ENCODE peak calls at places on chromosomes 16 and 17, in nine cellular contexts. Y is Calu3; X is activated effector memory CD4-positive, alpha-beta T cell treated with anti-CD3 and anti-CD28 coated beads, Interleukin-2, amount 50 U/mL, for 16 hours; T is foreskin fibroblast; J is HTR-8/SVneo; F is kidney glomerular epithelial cell; C is ELF-1; M is stimulated activated CD4-positive, alpha-beta T cell treated with anti-CD3 and anti-CD28 coated beads, Interleukin-15, amount 100 ng/mL, for 1 hour; L is ureter. A is an unnamed sample.
A peak's percentile ranks its signal among the peaks of the same experiment; 100 is the strongest.

GRCh38 chr17:56976941-56977570 is 875 bp upstream of the SCPEP1 start:
- DNase-seq in J (no peak), L (no peak), Y (no peak), X (no peak), C (no peak), T (no peak), M (no peak), F (no peak), A (no peak)

GRCh38 chr17:55413825-55414489 is 7.7 kb downstream of the MMD start:
- DNase-seq in J (no peak), C (no peak), F (no peak), X (no peak), Y (no peak), L (no peak), T (no peak), M (no peak), A (no peak)

GRCh38 chr16:57007530-57007929 is 18.2 kb downstream of the NLRC5 start:
- DNase-seq in X (peak; percentile 42), J (no peak), Y (no peak), L (no peak), F (no peak), T (no peak), M (no peak), C (no peak), A (no peak)

GRCh38 chr16:31333686-31334649 is 21.0 kb upstream of the ITGAX start:
- DNase-seq in M (no peak), X (peak; percentile 67), L (no peak), J (peak; percentile 61), F (peak; percentile 1), Y (peak; percentile 64), T (peak; percentile 4), C (peak; percentile 54), A (peak; percentile 47)

GRCh38 chr16:82876951-82877350 is 250.2 kb downstream of the CDH13 start:
- DNase-seq in L (no peak), C (no peak), Y (no peak), J (peak; percentile 13), T (no peak), X (no peak), M (no peak), F (no peak), A (no peak)

GRCh38 chr17:56292010-56292409 is 138.7 kb downstream of the ANKFN1 start:
- DNase-seq in J (no peak), M (no peak), L (no peak), X (no peak), Y (no peak), F (peak; percentile 17), T (peak; percentile 73), C (no peak), A (peak; percentile 23)

GRCh38 chr17:65823713-65824112 is 262.3 kb upstream of the AXIN2 start:
- DNase-seq in X (no peak), F (no peak), L (no peak), J (no peak), M (no peak), Y (no peak), T (no peak), C (no peak), A (no peak)

GRCh38 chr16:29198731-29199521 is 207.6 kb downstream of the NPIPB11 start:
- DNase-seq in C (no peak), L (peak; percentile 41), J (no peak), M (no peak), Y (no peak), T (no peak), F (no peak), X (peak; percentile 59), A (no peak)

GRCh38 chr17:10033982-10034381 is 128.9 kb upstream of the RCVRN start:
- DNase-seq in C (no peak), Y (no peak), F (no peak), X (no peak), M (no peak), T (no peak), J (no peak), L (no peak), A (no peak)

GRCh38 chr16:58474296-58474695 is 25.6 kb upstream of the NDRG4 start:
- DNase-seq in J (no peak), M (no peak), T (no peak), C (no peak), X (no peak), F (no peak), L (no peak), Y (no peak), A (no peak)

GRCh38 chr17:80277751-80278671 is 17.4 kb downstream of the RNF213 start:
- DNase-seq in F (no peak), M (no peak), C (no peak), J (no peak), Y (no peak), T (no peak), L (no peak), X (no peak), A (no peak)

GRCh38 chr16:82585675-82586074 is 41.1 kb upstream of the CDH13 start:
- DNase-seq in M (no peak), F (peak; percentile 0), Y (no peak), C (no peak), X (no peak), T (peak; percentile 2), L (no peak), J (no peak), A (no peak)

GRCh38 chr16:87470332-87470731 is 22.5 kb downstream of the ZCCHC14 start:
- DNase-seq in X (no peak), F (no peak), T (no peak), Y (no peak), C (no peak), L (no peak), J (no peak), M (no peak), A (no peak)

GRCh38 chr16:12532871-12533610 is 270.6 kb downstream of the CPPED1 start:
- DNase-seq in L (no peak), T (no peak), X (peak; percentile 66), C (no peak), J (no peak), Y (no peak), F (no peak), M (no peak), A (no peak)

GRCh38 chr17:80217703-80218362 is 2.3 kb downstream of the SGSH start:
- DNase-seq in M (no peak), F (no peak), C (no peak), J (no peak), L (no peak), X (no peak), Y (no peak), T (no peak), A (no peak)

GRCh38 chr16:30117768-30118167 is 4.4 kb upstream of the GDPD3 start:
- DNase-seq in Y (no peak), J (no peak), F (no peak), X (no peak), C (peak; percentile 41), T (no peak), L (no peak), M (no peak), A (no peak)

GRCh38 chr16:8720080-8720966 is 45.9 kb downstream of the ABAT start:
- DNase-seq in J (no peak), F (peak; percentile 82), C (peak; percentile 51), T (no peak), L (no peak), M (no peak), X (no peak), Y (no peak), A (no peak)

GRCh38 chr16:58536278-58536677 is 21.0 kb downstream of the SETD6 start:
- DNase-seq in L (no peak), T (no peak), F (no peak), X (no peak), M (no peak), J (no peak), Y (no peak), C (no peak), A (no peak)

GRCh38 chr16:30961384-30961783 is 3.8 kb downstream of the SETD1A start:
- DNase-seq in J (no peak), L (no peak), Y (no peak), C (no peak), F (no peak), T (no peak), X (no peak), M (no peak), A (no peak)

GRCh38 chr17:21008516-21008915 is 34.3 kb downstream of the USP22 start:
- DNase-seq in M (no peak), X (no peak), Y (no peak), J (no peak), T (no peak), F (no peak), C (no peak), L (no peak), A (no peak)

GRCh38 chr16:20898938-20899502 is 1.1 kb downstream of the DCUN1D3 start:
- DNase-seq in J (no peak), F (peak; percentile 76), X (no peak), T (peak; percentile 55), L (no peak), Y (no peak), M (no peak), C (no peak), A (peak; percentile 74)

GRCh38 chr16:67860589-67861398 is 12.1 kb upstream of the EDC4 start:
- DNase-seq in L (no peak), Y (no peak), X (no peak), J (no peak), T (peak; percentile 51), M (no peak), C (peak; percentile 59), F (no peak), A (peak; percentile 37)

GRCh38 chr17:68182940-68183551 is 64.8 kb upstream of the AMZ2 start:
- DNase-seq in J (no peak), M (no peak), Y (no peak), L (no peak), X (peak; percentile 91), F (no peak), T (no peak), C (peak; percentile 70), A (no peak)

GRCh38 chr16:29860218-29860617 is 2.8 kb downstream of the CDIPT start:
- DNase-seq in C (peak; percentile 73), F (no peak), T (no peak), X (no peak), M (no peak), J (no peak), L (no peak), Y (no peak), A (no peak)

GRCh38 chr17:32565401-32565800 is 78.6 kb downstream of the CDK5R1 start:
- DNase-seq in M (no peak), T (no peak), F (no peak), J (no peak), C (no peak), Y (no peak), L (no peak), X (no peak), A (no peak)

GRCh38 chr16:82735176-82735575 is 108.4 kb downstream of the CDH13 start:
- DNase-seq in T (no peak), F (no peak), C (no peak), M (no peak), X (no peak), Y (no peak), J (no peak), L (no peak), A (no peak)

A was measured in RKO.